ENCODE peak calls at places on chromosomes 6 and 20, in six cellular contexts. J is spleen, L is left lung, H is DND-41, Y is right lobe of liver, U is upper lobe of left lung. E is an unnamed sample.

GRCh38 chr6:159654483-159655098 is 38.5 kb downstream of the SOD2 start:
- DNase-seq in J (no peak), L (no peak), H (no peak), Y (no peak), U (no peak), E (no peak)

GRCh38 chr6:4940416-4940815 is 63.4 kb downstream of the RPP40 start:
- DNase-seq in J (no peak), L (no peak), H (no peak), Y (no peak), U (no peak), E (no peak)

GRCh38 chr6:80537321-80537972 is 431.0 kb downstream of the BCKDHB start:
- DNase-seq in J (no peak), L (no peak), H (no peak), Y (no peak), U (no peak), E (no peak)

GRCh38 chr6:53803081-53803860 is 8.5 kb downstream of the LRRC1 start:
- DNase-seq in J (no peak), L (no peak), H (no peak), Y (no peak), U (no peak), E (no peak)

GRCh38 chr20:57617079-57617795 is 3.0 kb downstream of the ZBP1 start:
- DNase-seq in J (peak; percentile 77), L (peak; percentile 59), H (no peak), Y (no peak), U (no peak), E (no peak)

GRCh38 chr6:15622045-15622750 is 40.6 kb downstream of the DTNBP1 start:
- DNase-seq in J (no peak), L (no peak), H (no peak), Y (no peak), U (no peak), E (no peak)

GRCh38 chr20:50911030-50911429 is 20.2 kb downstream of the ADNP start:
- DNase-seq in J (no peak), L (no peak), H (no peak), Y (no peak), U (no peak), E (no peak)

GRCh38 chr20:1844723-1845523 is 50.3 kb upstream of the SIRPA start:
- DNase-seq in J (peak; percentile 90), L (no peak), H (no peak), Y (no peak), U (peak; percentile 69), E (peak; percentile 73)

DNA sequence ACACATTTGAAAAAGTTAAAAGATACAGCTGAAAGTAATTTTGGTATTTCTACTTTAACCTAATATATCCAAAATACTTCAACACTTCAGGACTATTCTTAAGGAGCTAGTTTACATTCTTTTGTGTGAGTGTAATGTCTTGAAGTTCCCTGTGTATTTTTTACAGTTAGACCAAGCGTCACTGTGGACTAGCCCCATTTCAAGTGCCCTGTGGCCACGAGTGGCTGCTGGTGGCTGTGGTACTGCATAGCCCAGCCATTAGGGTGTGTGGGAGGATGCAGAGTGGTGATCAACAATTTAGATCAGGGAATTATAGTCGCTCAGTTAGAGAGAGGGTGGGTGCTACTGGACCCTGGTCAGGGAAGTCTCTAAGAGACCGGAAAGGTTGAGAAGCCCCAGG is 878 bp upstream of the CST5 start:
- DNase-seq in J (no peak), L (no peak), H (no peak), Y (no peak), U (peak; percentile 37), E (no peak)
- TF ChIP-seq CTCF in J (no peak), L (no peak), H (no peak), Y (no peak), U (no peak), E (no peak)

GRCh38 chr20:44733341-44734069 is 12.2 kb upstream of the KCNK15 start:
- DNase-seq in J (no peak), L (peak; percentile 81), H (peak; percentile 76), Y (no peak), U (peak; percentile 65), E (peak; percentile 79)

GRCh38 chr20:44728835-44729342 is 13.7 kb downstream of the CCN5 start:
- DNase-seq in J (no peak), L (peak; percentile 87), H (no peak), Y (peak; percentile 65), U (peak; percentile 90), E (no peak)

GRCh38 chr20:44732327-44732726 is 13.3 kb upstream of the KCNK15 start:
- DNase-seq in J (no peak), L (no peak), H (no peak), Y (no peak), U (no peak), E (no peak)

GRCh38 chr20:44731657-44732056 is 14.0 kb upstream of the KCNK15 start:
- DNase-seq in J (no peak), L (peak; percentile 83), H (no peak), Y (no peak), U (peak; percentile 58), E (no peak)

DNA sequence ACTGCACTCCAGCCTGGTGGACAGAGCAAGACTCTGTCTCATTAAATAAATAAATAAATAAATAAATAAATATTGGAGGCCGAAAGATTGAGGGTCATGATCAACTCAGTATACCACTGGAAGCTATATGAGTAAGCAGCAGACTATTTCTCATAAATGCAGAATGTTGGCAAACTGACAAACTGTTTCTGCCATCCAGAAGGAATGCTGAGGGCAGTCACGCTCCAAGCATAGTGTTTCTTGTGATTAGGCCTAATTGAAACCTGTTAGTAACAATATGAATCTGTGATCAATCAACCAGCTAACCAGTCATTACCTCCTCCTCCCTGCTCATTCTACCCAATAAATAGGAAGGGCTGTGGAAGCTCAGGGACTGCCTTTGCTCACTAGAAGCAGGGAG is 15.2 kb upstream of the KCNK15 start:
- DNase-seq in J (no peak), L (no peak), H (no peak), Y (no peak), U (no peak), E (no peak)
- H3K4me1 ChIP-seq in J (no peaks in the 10 kb centered on the region), L (peaks cover 4% of the 10 kb centered on the region), H (no peaks in the 10 kb centered on the region), Y (no peaks in the 10 kb centered on the region), U (peaks cover 15% of the 10 kb centered on the region), E (no peaks in the 10 kb centered on the region)

GRCh38 chr6:150622476-150622875 is 22.8 kb downstream of the PLEKHG1 start:
- DNase-seq in J (no peak), L (no peak), H (no peak), Y (no peak), U (no peak), E (no peak)
- H3K27ac ChIP-seq in J (peak overlapping the region; percentile 82), L (no peak overlapping the region), H (no peak overlapping the region), Y (no peak overlapping the region), U (peak overlapping the region; percentile 13), E (peak overlapping the region; percentile 6)

GRCh38 chr6:43953794-43954310 is 173.4 kb downstream of the MRPL14 start:
- DNase-seq in J (no peak), L (no peak), H (peak; percentile 12), Y (no peak), U (no peak), E (peak; percentile 54)
- TF ChIP-seq CTCF in J (no peak), L (no peak), H (peak; percentile 35), Y (peak; percentile 43), U (no peak), E (peak; percentile 27)

E was measured in Peyer's patch.